ENCODE peak calls at places on chromosomes 7 and 10, in six cellular contexts. W is upper lobe of right lung, E is IMR-90, M is tibial artery, U is hepatocyte, I is A549. J is an unnamed sample.

GRCh38 chr7:78141533-78142281 is 343.1 kb downstream of the PHTF2 start:
- DNase-seq in M (no peak), U (no peak), E (peak; percentile 88), I (no peak), W (no peak), J (no peak)

GRCh38 chr7:136966825-136967224 is 98.4 kb downstream of the CHRM2 start:
- DNase-seq in U (no peak), E (no peak), M (no peak), W (no peak), I (no peak), J (no peak)

GRCh38 chr7:137728426-137728825 is 118.3 kb downstream of the DGKI start:
- DNase-seq in I (no peak), E (no peak), M (no peak), W (no peak), U (no peak), J (no peak)

GRCh38 chr10:110437761-110438341 is 59.9 kb upstream of the DUSP5 start:
- DNase-seq in W (peak; percentile 58), I (no peak), U (no peak), M (no peak), E (no peak), J (no peak)

GRCh38 chr10:6301482-6302083 is 98.9 kb downstream of the PFKFB3 start:
- DNase-seq in W (no peak), E (no peak), I (no peak), U (peak; percentile 42), M (no peak), J (no peak)

GRCh38 chr7:35390146-35390545 is 136.2 kb upstream of the TBX20 start:
- DNase-seq in E (no peak), I (no peak), W (no peak), M (no peak), U (no peak), J (no peak)

GRCh38 chr7:157352506-157352905 is 15.7 kb downstream of the DNAJB6 start:
- DNase-seq in W (no peak), E (no peak), I (no peak), M (no peak), U (no peak), J (no peak)

GRCh38 chr10:115939101-115939815 is 333.7 kb downstream of the GFRA1 start:
- DNase-seq in M (no peak), U (no peak), I (no peak), E (no peak), W (no peak), J (no peak)

GRCh38 chr10:86155034-86155656 is 211.4 kb downstream of the GRID1 start:
- DNase-seq in U (no peak), W (no peak), E (no peak), I (no peak), M (no peak), J (no peak)

GRCh38 chr7:80199072-80199471 is 64.4 kb downstream of the GNAI1 start:
- DNase-seq in M (no peak), U (no peak), I (no peak), W (no peak), E (no peak), J (peak; percentile 18)
- H3K27ac ChIP-seq in M (no peak overlapping the region), U (no peak overlapping the region), I (no peak overlapping the region), W (no peak overlapping the region), E (no peak overlapping the region), J (no peak overlapping the region)

GRCh38 chr7:12737836-12738235 is 50.4 kb downstream of the ARL4A start:
- DNase-seq in I (no peak), U (no peak), E (no peak), M (no peak), W (no peak), J (no peak)
- H3K27ac ChIP-seq in I (no peak overlapping the region), U (no peak overlapping the region), E (no peak overlapping the region), M (no peak overlapping the region), W (no peak overlapping the region), J (no peak overlapping the region)

DNA sequence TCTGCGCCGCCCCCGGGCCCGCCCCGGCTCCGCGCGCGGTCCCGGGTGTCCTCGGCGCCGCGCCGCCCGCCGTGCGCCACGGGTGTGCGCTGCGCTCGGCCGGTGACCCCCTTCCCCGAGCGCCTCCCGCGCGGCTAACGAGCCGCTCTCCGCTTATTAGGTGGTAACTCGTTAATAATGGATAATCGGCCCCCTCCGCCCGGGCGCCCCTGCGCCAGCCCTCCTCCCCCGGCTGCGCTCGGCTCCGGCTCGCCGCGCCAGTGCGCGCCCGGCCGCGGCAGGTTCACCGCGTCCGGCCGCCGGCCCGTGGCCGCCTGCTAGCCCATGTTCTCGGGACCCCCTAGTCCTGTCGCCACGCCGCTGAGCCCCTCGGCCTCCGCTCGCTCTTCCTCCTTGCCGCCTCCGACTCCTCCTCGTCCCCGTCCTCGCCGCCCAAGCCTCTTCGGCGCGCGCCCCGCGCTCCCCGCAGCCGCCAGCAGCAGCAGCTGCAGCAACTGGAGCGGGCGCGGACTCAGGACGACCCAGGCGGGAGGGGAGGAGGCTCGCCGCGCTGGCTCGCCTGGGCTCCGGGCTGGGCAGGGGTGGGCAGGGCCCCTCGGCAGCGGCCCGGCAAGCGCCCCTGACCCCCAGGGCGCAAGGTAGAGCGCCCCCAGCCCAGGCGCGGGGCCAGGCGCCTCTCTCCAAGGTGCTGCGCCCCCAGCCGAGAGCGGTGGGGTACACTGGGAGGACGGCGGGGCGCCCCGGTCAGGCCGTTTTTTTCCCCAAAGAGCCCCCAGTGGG is 568 bp upstream of the KCNMA1 start:
- DNase-seq in I (peak; percentile 58), M (no peak), E (peak; percentile 53), U (peak; percentile 67), W (peak; percentile 73), J (no peak)
- H3K27ac ChIP-seq in I (peak overlapping the region; percentile 83), M (peak overlapping the region; percentile 94), E (peak overlapping the region; percentile 17), U (no peak overlapping the region), W (no peak overlapping the region), J (no peak overlapping the region)

GRCh38 chr7:129617178-129617577 is 5.7 kb downstream of the NRF1 start:
- DNase-seq in E (no peak), M (no peak), I (no peak), U (no peak), W (no peak), J (no peak)

GRCh38 chr7:129615018-129615417 is 3.5 kb downstream of the NRF1 start:
- DNase-seq in E (peak; percentile 72), W (no peak), U (no peak), I (no peak), M (no peak), J (peak; percentile 40)

GRCh38 chr7:129616530-129616929 is 5.0 kb downstream of the NRF1 start:
- DNase-seq in U (no peak), M (no peak), W (no peak), E (no peak), I (no peak), J (no peak)

GRCh38 chr7:129613016-129613337 is 1.5 kb downstream of the NRF1 start:
- DNase-seq in E (no peak), I (no peak), W (no peak), U (no peak), M (no peak), J (no peak)

DNA sequence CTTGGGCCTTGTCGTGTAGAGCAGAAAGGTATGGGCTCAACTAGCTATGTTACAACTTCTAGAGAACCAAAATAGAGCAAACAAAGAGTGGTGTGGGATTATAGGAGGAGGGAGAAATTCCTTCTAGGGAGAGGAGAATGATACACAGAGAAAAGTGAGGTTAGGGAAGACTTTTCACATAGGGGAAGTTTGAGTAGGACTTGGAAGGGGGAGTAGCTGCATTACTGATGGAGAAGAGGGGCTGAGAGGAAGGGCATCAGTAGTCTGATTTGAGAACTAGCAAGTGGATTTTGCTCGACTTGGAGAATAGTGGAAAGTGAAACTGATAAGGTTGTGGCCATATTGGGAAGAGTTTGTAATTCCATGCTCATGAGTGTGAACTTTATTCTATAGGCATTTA is 6.1 kb downstream of the NRF1 start:
- DNase-seq in W (no peak), U (no peak), I (no peak), E (peak; percentile 29), M (no peak), J (no peak)
- H3K27ac ChIP-seq in W (no peak overlapping the region), U (no peak overlapping the region), I (no peak overlapping the region), E (no peak overlapping the region), M (no peak overlapping the region), J (no peak overlapping the region)

J was measured in epithelial cell of prostate.